ENCODE peak calls at places on chromosomes 6 and 20, in four cellular contexts. R, K, L and G are unnamed samples.

GRCh38 chr20:35954907-35955251 is 577 bp upstream of the SCAND1 start:
- DNase-seq in K (peak; percentile 74), L (no peak), R (no peak), G (no peak)

GRCh38 chr6:125004198-125004597 is 42.0 kb downstream of the RNF217 start:
- DNase-seq in L (no peak), K (no peak), R (no peak), G (no peak)

GRCh38 chr20:56171087-56172012 is 77.2 kb upstream of the MC3R start:
- DNase-seq in R (no peak), L (no peak), K (no peak), G (no peak)

GRCh38 chr6:157471895-157472686 is 91.1 kb downstream of the ZDHHC14 start:
- DNase-seq in R (no peak), L (no peak), K (no peak), G (no peak)

GRCh38 chr20:4524792-4525191 is 196.9 kb upstream of the PRND start:
- DNase-seq in R (no peak), K (no peak), L (no peak), G (no peak)

GRCh38 chr6:41778895-41779294 is 805 bp downstream of the FRS3 start:
- DNase-seq in R (no peak), K (no peak), L (no peak), G (no peak)

GRCh38 chr20:9600562-9600961 is 86.2 kb downstream of the LAMP5 start:
- DNase-seq in R (no peak), L (no peak), K (no peak), G (no peak)

GRCh38 chr20:57717797-57718196 is 8.0 kb upstream of the PMEPA1 start:
- DNase-seq in R (no peak), K (no peak), L (peak; percentile 64), G (no peak)

GRCh38 chr6:113824411-113824810 is 32.7 kb upstream of the MARCKS start:
- DNase-seq in K (no peak), R (no peak), L (no peak), G (no peak)

GRCh38 chr6:15330174-15330934 is 84.5 kb downstream of the JARID2 start:
- DNase-seq in R (no peak), K (no peak), L (no peak), G (no peak)

GRCh38 chr6:139764498-139764986 is 390.1 kb upstream of the CITED2 start:
- DNase-seq in K (peak; percentile 71), R (peak; percentile 23), L (peak; percentile 52), G (no peak)

GRCh38 chr20:53606364-53606985 is 12.8 kb upstream of the ZNF217 start:
- DNase-seq in L (no peak), K (no peak), R (no peak), G (no peak)

GRCh38 chr6:122817362-122817761 is 28.3 kb downstream of the SMPDL3A start:
- DNase-seq in K (no peak), L (no peak), R (no peak), G (no peak)

GRCh38 chr20:33653900-33654596 is 8.1 kb upstream of the C20orf144 start:
- DNase-seq in K (no peak), L (peak; percentile 81), R (no peak), G (no peak)

GRCh38 chr20:57999465-58000111 is 228.9 kb downstream of the ANKRD60 start:
- DNase-seq in L (no peak), K (no peak), R (no peak), G (no peak)

GRCh38 chr6:10465633-10466499 is 51.0 kb upstream of the TFAP2A start:
- DNase-seq in K (no peak), R (peak; percentile 50), L (peak; percentile 62), G (no peak)

GRCh38 chr6:22966711-22967110 is 397.3 kb downstream of the HDGFL1 start:
- DNase-seq in R (no peak), K (no peak), L (no peak), G (no peak)

GRCh38 chr6:138824482-138825134 is 28.7 kb downstream of the ECT2L start:
- DNase-seq in R (no peak), L (no peak), K (no peak), G (no peak)

GRCh38 chr20:32325706-32326506 is 32.2 kb upstream of the ASXL1 start:
- DNase-seq in K (no peak), R (no peak), L (peak; percentile 63), G (no peak)

GRCh38 chr20:51800132-51800721 is 2.1 kb downstream of the SALL4 start:
- DNase-seq in L (peak; percentile 84), R (peak; percentile 78), K (no peak), G (peak; percentile 45)

GRCh38 chr6:150143521-150144293 is 863 bp downstream of the PPP1R14C start:
- DNase-seq in K (no peak), L (peak; percentile 11), R (no peak), G (no peak)

GRCh38 chr6:165231581-165232276 is 77.7 kb downstream of the C6orf118 start:
- DNase-seq in R (no peak), L (no peak), K (no peak), G (no peak)

GRCh38 chr6:107079429-107079828 is 35.9 kb downstream of the BEND3 start:
- DNase-seq in R (no peak), K (peak; percentile 30), L (no peak), G (no peak)

GRCh38 chr20:25543068-25543467 is 42.3 kb downstream of the NINL start:
- DNase-seq in R (no peak), L (no peak), K (no peak), G (no peak)

GRCh38 chr6:3013486-3013885 is 13.8 kb downstream of the NQO2 start:
- DNase-seq in R (no peak), K (no peak), L (peak; percentile 69), G (no peak)

GRCh38 chr6:100202417-100203194 is 208.6 kb upstream of the MCHR2 start:
- DNase-seq in K (no peak), L (peak; percentile 31), R (no peak), G (no peak)

GRCh38 chr6:80872194-80872950 is 765.9 kb downstream of the BCKDHB start:
- DNase-seq in L (no peak), R (no peak), K (no peak), G (no peak)

GRCh38 chr6:104682722-104683643 is 176.7 kb downstream of the HACE1 start:
- DNase-seq in R (peak; percentile 64), K (no peak), L (peak; percentile 45), G (no peak)

GRCh38 chr6:74551896-74552295 is 654.0 kb downstream of the COL12A1 start:
- DNase-seq in L (no peak), K (no peak), R (no peak), G (no peak)

GRCh38 chr6:9532621-9533557 is 882.0 kb downstream of the TFAP2A start:
- DNase-seq in R (no peak), K (no peak), L (peak; percentile 26), G (no peak)

GRCh38 chr6:14037402-14038277 is 79.9 kb upstream of the CD83 start:
- DNase-seq in L (no peak), R (no peak), K (no peak), G (no peak)

GRCh38 chr20:25254571-25254970 is 6.7 kb downstream of the PYGB start:
- DNase-seq in L (no peak), R (no peak), K (no peak), G (no peak)

GRCh38 chr20:5887386-5887785 is 62.9 kb downstream of the TRMT6 start:
- DNase-seq in L (no peak), K (no peak), R (no peak), G (no peak)

GRCh38 chr6:13741358-13741757 is 29.7 kb upstream of the RANBP9 start:
- DNase-seq in K (peak; percentile 15), R (no peak), L (no peak), G (no peak)

GRCh38 chr6:52312461-52312860 is 27.9 kb upstream of the MCM3 start:
- DNase-seq in K (no peak), L (no peak), R (no peak), G (no peak)

GRCh38 chr6:138948780-138949179 is 39.3 kb downstream of the REPS1 start:
- DNase-seq in K (no peak), L (no peak), R (no peak), G (no peak)

GRCh38 chr20:21238400-21238799 is 64.7 kb upstream of the XRN2 start:
- DNase-seq in K (no peak), L (no peak), R (no peak), G (no peak)

GRCh38 chr20:21241400-21241799 is 61.7 kb upstream of the XRN2 start:
- DNase-seq in R (no peak), K (no peak), L (no peak), G (no peak)

GRCh38 chr20:21237956-21238355 is 65.2 kb upstream of the XRN2 start:
- DNase-seq in R (no peak), K (no peak), L (no peak), G (no peak)

GRCh38 chr20:21240394-21240793 is 62.7 kb upstream of the XRN2 start:
- DNase-seq in L (no peak), R (no peak), K (no peak), G (no peak)

GRCh38 chr20:21238818-21239530 is 64.2 kb upstream of the XRN2 start:
- DNase-seq in R (no peak), L (no peak), K (no peak), G (no peak)
- TF ChIP-seq CTCF in R (no peak), L (no peak), K (no peak), G (no peak)

DNA sequence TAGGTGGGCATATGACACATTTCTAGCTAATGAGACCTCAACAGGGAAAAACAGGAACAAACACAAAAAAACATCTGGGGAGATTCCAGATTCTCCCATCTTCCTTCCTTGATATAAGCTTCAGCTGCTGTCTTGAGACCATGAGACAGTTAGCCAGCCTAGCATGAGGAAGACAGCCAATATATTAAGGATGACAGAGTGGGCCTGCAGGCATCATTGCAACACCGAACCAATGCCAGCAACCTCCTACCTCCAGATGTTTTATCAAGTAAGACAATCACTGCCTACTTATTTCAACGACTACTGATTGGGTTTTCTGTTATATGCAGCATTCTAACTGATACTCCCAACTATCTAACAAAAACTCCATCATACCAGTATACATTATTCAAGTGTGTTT is 119.0 kb downstream of the ISM1 start:
- DNase-seq in L (no peak), R (no peak), K (no peak), G (no peak)
- TF ChIP-seq CTCF in L (no peak), R (no peak), K (no peak), G (no peak)

GRCh38 chr20:54940471-54940870 is 465.1 kb downstream of the DOK5 start:
- DNase-seq in L (no peak), R (no peak), K (no peak), G (no peak)
- TF ChIP-seq CTCF in L (no peak), R (no peak), K (no peak), G (no peak)

GRCh38 chr6:147390909-147391536 is 117.5 kb upstream of the SAMD5 start:
- DNase-seq in R (no peak), K (no peak), L (peak; percentile 4), G (no peak)
- TF ChIP-seq CTCF in R (no peak), K (no peak), L (peak; percentile 68), G (no peak)

GRCh38 chr6:43885399-43886066 is 115.5 kb downstream of the VEGFA start:
- DNase-seq in K (no peak), L (no peak), R (no peak), G (no peak)
- TF ChIP-seq CTCF in K (no peak), L (no peak), R (no peak), G (no peak)

GRCh38 chr6:1604991-1605821 is 4.5 kb upstream of the FOXC1 start:
- DNase-seq in L (no peak), K (no peak), R (no peak), G (no peak)
- TF ChIP-seq CTCF in L (no peak), K (no peak), R (no peak), G (no peak)

GRCh38 chr20:38880952-38881735 is 45.1 kb upstream of the FAM83D start:
- DNase-seq in R (no peak), K (no peak), L (no peak), G (no peak)
- TF ChIP-seq CTCF in R (no peak), K (no peak), L (no peak), G (no peak)